ENCODE peak calls at places on chromosomes 5 and 9, in six cellular contexts. P is CD8-positive, alpha-beta memory T cell; A is A673; I is prostate gland; U is astrocyte; G is right atrium auricular region. R is an unnamed sample. For H3K36me3 and H3K9me3, the result is how much of the 10 kb centered on the place peaks cover.

GRCh38 chr5:154084255-154084654 is 45.5 kb downstream of the MFAP3 start:
- DNase-seq in P (no peak), A (no peak), I (no peak), U (no peak), G (no peak), R (no peak)

GRCh38 chr5:109655841-109656240 is 33.9 kb upstream of the MAN2A1 start:
- DNase-seq in P (no peak), A (no peak), I (no peak), U (peak), G (no peak), R (no peak)

GRCh38 chr5:143717400-143717799 is 94.6 kb upstream of the HMHB1 start:
- DNase-seq in P (peak), A (peak), I (no peak), U (peak), G (no peak), R (no peak)

GRCh38 chr9:78064075-78064474 is 32.5 kb upstream of the GNAQ start:
- DNase-seq in P (no peak), A (no peak), I (no peak), U (peak), G (no peak), R (no peak)

GRCh38 chr9:32906213-32906612 is 95.2 kb downstream of the APTX start:
- DNase-seq in P (no peak), A (no peak), I (no peak), U (no peak), G (no peak), R (no peak)

GRCh38 chr9:7536310-7536939 is 263.2 kb downstream of the DMAC1 start:
- DNase-seq in P (no peak), A (peak), I (peak), U (peak), G (no peak), R (no peak)

GRCh38 chr9:96725576-96725975 is 52.3 kb downstream of the ZNF510 start:
- DNase-seq in P (no peak), A (no peak), I (no peak), U (no peak), G (no peak), R (no peak)

GRCh38 chr9:83027153-83027867 is 35.6 kb downstream of the RASEF start:
- DNase-seq in P (no peak), A (no peak), I (no peak), U (peak), G (no peak), R (no peak)

GRCh38 chr9:27126682-27127081 is 17.7 kb downstream of the TEK start:
- DNase-seq in P (no peak), A (no peak), I (no peak), U (no peak), G (no peak), R (no peak)

GRCh38 chr9:16139781-16140180 is 586.9 kb downstream of the CCDC171 start:
- DNase-seq in P (no peak), A (no peak), I (no peak), U (no peak), G (no peak), R (no peak)

GRCh38 chr5:112709416-112709815 is 28.3 kb upstream of the APC start:
- DNase-seq in P (no peak), A (no peak), I (no peak), U (peak), G (no peak), R (no peak)

GRCh38 chr5:112703866-112704820 is 33.5 kb upstream of the APC start:
- DNase-seq in P (no peak), A (no peak), I (no peak), U (peak), G (peak), R (no peak)

GRCh38 chr5:112707187-112708179 is 30.2 kb upstream of the APC start:
- DNase-seq in P (peak), A (peak), I (peak), U (peak), G (peak), R (peak)

GRCh38 chr5:112710896-112711295 is 26.8 kb upstream of the APC start:
- DNase-seq in P (no peak), A (no peak), I (no peak), U (no peak), G (no peak), R (no peak)

DNA sequence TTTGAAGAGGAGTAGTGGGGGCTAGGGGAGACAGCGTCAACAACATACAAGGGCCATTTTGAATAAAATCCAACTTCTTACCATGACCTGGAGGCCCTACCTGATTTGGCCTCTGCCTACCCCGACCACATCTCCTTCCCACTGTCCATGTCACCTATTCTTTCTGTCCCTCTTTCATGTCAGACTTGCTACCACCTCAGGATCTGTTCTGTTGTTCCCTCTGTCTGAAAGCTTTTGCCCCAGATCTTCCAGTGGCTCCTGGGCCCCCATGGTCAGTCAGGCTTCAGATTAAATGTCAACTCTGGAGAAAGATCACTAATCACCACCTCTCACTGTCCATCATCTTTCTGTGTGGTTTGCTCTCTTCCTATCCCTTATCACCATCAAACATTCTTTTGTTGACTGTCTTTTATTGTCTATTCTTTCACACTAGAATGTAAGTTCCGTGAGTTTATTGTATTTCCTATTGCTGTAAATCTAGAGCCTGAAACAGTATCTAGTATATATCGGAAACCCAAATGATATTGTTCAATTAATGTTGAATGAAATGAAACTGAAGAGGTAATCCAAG is 31.2 kb upstream of the APC start:
- DNase-seq in P (no peak), A (no peak), I (no peak), U (no peak), G (no peak), R (no peak)
- H3K4me3 ChIP-seq in P (peak), A (no peak), I (peak), U (peak), G (peak), R (peak)

GRCh38 chr5:96638566-96638965 is 23.6 kb upstream of the CAST start:
- DNase-seq in P (no peak), A (no peak), I (no peak), U (no peak), G (no peak), R (no peak)
- H3K36me3 ChIP-seq in P (under half), A (under half), I (under half), U (under half), G (under half), R (under half)

GRCh38 chr5:32668552-32668951 is 42.6 kb upstream of the NPR3 start:
- DNase-seq in P (no peak), A (no peak), I (no peak), U (no peak), G (no peak), R (no peak)
- H3K9me3 ChIP-seq in P (under half), A (under half), I (under half), U (under half), G (under half), R (under half)

GRCh38 chr5:3349704-3350565 is 245.7 kb upstream of the IRX1 start:
- DNase-seq in P (no peak), A (no peak), I (no peak), U (no peak), G (peak), R (no peak)
- H3K4me3 ChIP-seq in P (no peak), A (no peak), I (no peak), U (no peak), G (no peak), R (no peak)

DNA sequence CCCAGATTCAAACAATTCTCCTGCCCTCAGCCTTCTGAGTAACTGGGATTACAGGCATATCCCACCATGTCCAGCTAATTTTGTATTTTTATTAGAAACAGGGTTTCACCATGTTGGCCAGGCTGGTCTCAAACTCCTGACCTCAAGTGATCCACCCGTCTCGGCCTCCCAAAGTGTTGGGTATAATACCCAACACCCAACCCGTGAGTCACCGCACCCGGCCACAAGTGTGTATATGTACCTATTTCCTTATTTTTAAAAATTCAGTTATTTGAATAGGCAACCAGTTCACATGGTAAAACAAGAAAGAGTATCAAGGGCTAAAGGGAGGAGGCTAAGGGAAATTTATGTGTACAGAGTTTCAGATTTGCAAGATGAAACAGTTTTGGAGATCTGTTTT is 13.4 kb downstream of the PHAX start:
- DNase-seq in P (no peak), A (no peak), I (no peak), U (no peak), G (no peak), R (no peak)
- H3K36me3 ChIP-seq in P (under half), A (under half), I (under half), U (under half), G (half or more), R (under half)

GRCh38 chr9:38137342-38137741 is 68.3 kb upstream of the SHB start:
- DNase-seq in P (no peak), A (no peak), I (no peak), U (no peak), G (no peak), R (no peak)
- H3K9me3 ChIP-seq in P (under half), A (under half), I (under half), U (under half), G (under half), R (under half)